ENCODE peak calls at places on chromosome 21, in five cellular contexts. One of them, this sample, is unnamed. For H3K4me1 and H3K36me3, the result is how much of the 10 kb centered on the place peaks cover.

GRCh38 chr21:27132270-27132669 is 165.4 kb upstream of the ADAMTS5 start:
- DNase-seq in mucosa of descending colon: no peak
- DNase-seq in BE2C: no peak
- DNase-seq in left ventricle myocardium inferior: no peak
- DNase-seq in K562: no peak
- DNase-seq in this sample: no peak

GRCh38 chr21:40155563-40155962 is 288.3 kb downstream of the PCP4 start:
- DNase-seq in mucosa of descending colon: no peak
- DNase-seq in BE2C: no peak
- DNase-seq in left ventricle myocardium inferior: no peak
- DNase-seq in K562: no peak
- DNase-seq in this sample: no peak

GRCh38 chr21:19475525-19475924 is 1071.9 kb upstream of the TMPRSS15 start:
- DNase-seq in mucosa of descending colon: no peak
- DNase-seq in BE2C: no peak
- DNase-seq in left ventricle myocardium inferior: no peak
- DNase-seq in K562: no peak
- DNase-seq in this sample: no peak

GRCh38 chr21:21973806-21974205 is 975.6 kb downstream of the NCAM2 start:
- DNase-seq in mucosa of descending colon: no peak
- DNase-seq in BE2C: no peak
- DNase-seq in left ventricle myocardium inferior: no peak
- DNase-seq in K562: no peak
- DNase-seq in this sample: no peak

GRCh38 chr21:34574984-34575529 is 39.9 kb downstream of the RCAN1 start:
- DNase-seq in mucosa of descending colon: no peak
- DNase-seq in BE2C: no peak
- DNase-seq in left ventricle myocardium inferior: no peak
- DNase-seq in K562: no peak
- DNase-seq in this sample: no peak

GRCh38 chr21:38136201-38136600 is 120.6 kb upstream of the KCNJ15 start:
- DNase-seq in mucosa of descending colon: no peak
- DNase-seq in BE2C: no peak
- DNase-seq in left ventricle myocardium inferior: no peak
- DNase-seq in K562: no peak
- DNase-seq in this sample: no peak

GRCh38 chr21:35819134-35819533 is 241.2 kb downstream of the SETD4 start:
- DNase-seq in mucosa of descending colon: no peak
- DNase-seq in BE2C: no peak
- DNase-seq in left ventricle myocardium inferior: no peak
- DNase-seq in K562: no peak
- DNase-seq in this sample: no peak

GRCh38 chr21:38958940-38959685 is 153.4 kb downstream of the ETS2 start:
- DNase-seq in mucosa of descending colon: peak
- DNase-seq in BE2C: no peak
- DNase-seq in left ventricle myocardium inferior: no peak
- DNase-seq in K562: no peak
- DNase-seq in this sample: peak

GRCh38 chr21:39232926-39233325 is 49.7 kb upstream of the PSMG1 start:
- DNase-seq in mucosa of descending colon: no peak
- DNase-seq in BE2C: no peak
- DNase-seq in left ventricle myocardium inferior: no peak
- DNase-seq in K562: no peak
- DNase-seq in this sample: no peak

GRCh38 chr21:44752701-44753235 is 41.4 kb upstream of the TSPEAR start:
- DNase-seq in mucosa of descending colon: no peak
- DNase-seq in BE2C: no peak
- DNase-seq in left ventricle myocardium inferior: no peak
- DNase-seq in K562: no peak
- DNase-seq in this sample: no peak

GRCh38 chr21:35478096-35479080 is 429.3 kb upstream of the RUNX1 start:
- DNase-seq in mucosa of descending colon: no peak
- DNase-seq in BE2C: no peak
- DNase-seq in left ventricle myocardium inferior: no peak
- DNase-seq in K562: no peak
- DNase-seq in this sample: no peak

GRCh38 chr21:38679531-38679930 is 126.2 kb upstream of the ETS2 start:
- DNase-seq in mucosa of descending colon: no peak
- DNase-seq in BE2C: no peak
- DNase-seq in left ventricle myocardium inferior: no peak
- DNase-seq in K562: no peak
- DNase-seq in this sample: no peak

GRCh38 chr21:44390886-44391285 is 37.5 kb downstream of the TRPM2 start:
- DNase-seq in mucosa of descending colon: no peak
- DNase-seq in BE2C: no peak
- DNase-seq in left ventricle myocardium inferior: no peak
- DNase-seq in K562: no peak
- DNase-seq in this sample: no peak

GRCh38 chr21:43727571-43728466 is 8.9 kb downstream of the PDXK start:
- DNase-seq in mucosa of descending colon: no peak
- DNase-seq in BE2C: no peak
- DNase-seq in left ventricle myocardium inferior: peak
- DNase-seq in K562: peak
- DNase-seq in this sample: peak

GRCh38 chr21:44306926-44307687 is 7.3 kb downstream of the PFKL start:
- DNase-seq in mucosa of descending colon: no peak
- DNase-seq in BE2C: no peak
- DNase-seq in left ventricle myocardium inferior: no peak
- DNase-seq in K562: no peak
- DNase-seq in this sample: no peak

GRCh38 chr21:35428489-35428888 is 379.4 kb upstream of the RUNX1 start:
- DNase-seq in mucosa of descending colon: no peak
- DNase-seq in BE2C: no peak
- DNase-seq in left ventricle myocardium inferior: peak
- DNase-seq in K562: no peak
- DNase-seq in this sample: peak

GRCh38 chr21:38921511-38922215 is 115.9 kb downstream of the ETS2 start:
- DNase-seq in mucosa of descending colon: peak
- DNase-seq in BE2C: no peak
- DNase-seq in left ventricle myocardium inferior: no peak
- DNase-seq in K562: no peak
- DNase-seq in this sample: no peak

GRCh38 chr21:40179167-40179566 is 311.9 kb downstream of the PCP4 start:
- DNase-seq in mucosa of descending colon: no peak
- DNase-seq in BE2C: no peak
- DNase-seq in left ventricle myocardium inferior: no peak
- DNase-seq in K562: no peak
- DNase-seq in this sample: no peak

GRCh38 chr21:42636931-42637601 is 16.4 kb upstream of the PDE9A start:
- DNase-seq in mucosa of descending colon: no peak
- DNase-seq in BE2C: no peak
- DNase-seq in left ventricle myocardium inferior: no peak
- DNase-seq in K562: no peak
- DNase-seq in this sample: no peak

GRCh38 chr21:30839304-30839703 is 9.7 kb upstream of the KRTAP7-1 start:
- DNase-seq in mucosa of descending colon: no peak
- DNase-seq in BE2C: peak
- DNase-seq in left ventricle myocardium inferior: no peak
- DNase-seq in K562: peak
- DNase-seq in this sample: no peak

GRCh38 chr21:39867198-39867650 is at the start of gene PCP4:
- DNase-seq in mucosa of descending colon: peak
- DNase-seq in BE2C: peak
- DNase-seq in left ventricle myocardium inferior: no peak
- DNase-seq in K562: peak
- DNase-seq in this sample: no peak

GRCh38 chr21:34614693-34615486 is at the start of gene RCAN1:
- DNase-seq in mucosa of descending colon: peak
- DNase-seq in BE2C: peak
- DNase-seq in left ventricle myocardium inferior: peak
- DNase-seq in K562: peak
- DNase-seq in this sample: peak

GRCh38 chr21:39581414-39581813 is 31.3 kb upstream of the B3GALT5 start:
- DNase-seq in mucosa of descending colon: no peak
- DNase-seq in BE2C: no peak
- DNase-seq in left ventricle myocardium inferior: no peak
- DNase-seq in K562: peak
- DNase-seq in this sample: no peak

GRCh38 chr21:36004441-36004840 is 55.9 kb downstream of the SETD4 start:
- DNase-seq in mucosa of descending colon: no peak
- DNase-seq in BE2C: no peak
- DNase-seq in left ventricle myocardium inferior: no peak
- DNase-seq in K562: peak
- DNase-seq in this sample: no peak

GRCh38 chr21:38268859-38269566 is 12.2 kb downstream of the KCNJ15 start:
- DNase-seq in mucosa of descending colon: no peak
- DNase-seq in BE2C: no peak
- DNase-seq in left ventricle myocardium inferior: no peak
- DNase-seq in K562: no peak
- DNase-seq in this sample: no peak

GRCh38 chr21:45278156-45278911 is 9.4 kb downstream of the POFUT2 start:
- DNase-seq in mucosa of descending colon: no peak
- DNase-seq in BE2C: no peak
- DNase-seq in left ventricle myocardium inferior: no peak
- DNase-seq in K562: no peak
- DNase-seq in this sample: no peak

GRCh38 chr21:26948194-26948593 is 18.7 kb downstream of the ADAMTS5 start:
- DNase-seq in mucosa of descending colon: no peak
- DNase-seq in BE2C: no peak
- DNase-seq in left ventricle myocardium inferior: no peak
- DNase-seq in K562: no peak
- DNase-seq in this sample: no peak

GRCh38 chr21:43658769-43659135 is 536 bp downstream of the HSF2BP start:
- DNase-seq in mucosa of descending colon: no peak
- DNase-seq in BE2C: no peak
- DNase-seq in left ventricle myocardium inferior: peak
- DNase-seq in K562: no peak
- DNase-seq in this sample: no peak

GRCh38 chr21:38768385-38769071 is 37.2 kb upstream of the ETS2 start:
- DNase-seq in mucosa of descending colon: no peak
- DNase-seq in BE2C: no peak
- DNase-seq in left ventricle myocardium inferior: no peak
- DNase-seq in K562: peak
- DNase-seq in this sample: no peak

GRCh38 chr21:28516996-28517592 is 475.6 kb downstream of the LTN1 start:
- DNase-seq in mucosa of descending colon: peak
- DNase-seq in BE2C: peak
- DNase-seq in left ventricle myocardium inferior: peak
- DNase-seq in K562: no peak
- DNase-seq in this sample: peak

GRCh38 chr21:41612674-41613250 is 104.8 kb upstream of the TMPRSS2 start:
- DNase-seq in mucosa of descending colon: peak
- DNase-seq in BE2C: peak
- DNase-seq in left ventricle myocardium inferior: peak
- DNase-seq in K562: peak
- DNase-seq in this sample: peak

GRCh38 chr21:41611441-41611840 is 103.5 kb upstream of the TMPRSS2 start:
- DNase-seq in mucosa of descending colon: no peak
- DNase-seq in BE2C: no peak
- DNase-seq in left ventricle myocardium inferior: no peak
- DNase-seq in K562: no peak
- DNase-seq in this sample: no peak

GRCh38 chr21:41614456-41615010 is 106.6 kb upstream of the TMPRSS2 start:
- DNase-seq in mucosa of descending colon: no peak
- DNase-seq in BE2C: no peak
- DNase-seq in left ventricle myocardium inferior: no peak
- DNase-seq in K562: no peak
- DNase-seq in this sample: no peak

GRCh38 chr21:41611966-41612606 is 104.1 kb upstream of the TMPRSS2 start:
- DNase-seq in mucosa of descending colon: peak
- DNase-seq in BE2C: no peak
- DNase-seq in left ventricle myocardium inferior: no peak
- DNase-seq in K562: peak
- DNase-seq in this sample: no peak

GRCh38 chr21:41613421-41613998 is 105.6 kb upstream of the TMPRSS2 start:
- DNase-seq in mucosa of descending colon: no peak
- DNase-seq in BE2C: peak
- DNase-seq in left ventricle myocardium inferior: no peak
- DNase-seq in K562: no peak
- DNase-seq in this sample: no peak
- H3K4me1 ChIP-seq in mucosa of descending colon: under half
- H3K4me1 ChIP-seq in BE2C: under half
- H3K4me1 ChIP-seq in left ventricle myocardium inferior: under half
- H3K4me1 ChIP-seq in K562: under half
- H3K4me1 ChIP-seq in this sample: under half

GRCh38 chr21:46368533-46369285 is 44.8 kb downstream of the PCNT start:
- DNase-seq in mucosa of descending colon: peak
- DNase-seq in BE2C: no peak
- DNase-seq in left ventricle myocardium inferior: no peak
- DNase-seq in K562: no peak
- DNase-seq in this sample: no peak

GRCh38 chr21:46366561-46366960 is 42.6 kb downstream of the PCNT start:
- DNase-seq in mucosa of descending colon: no peak
- DNase-seq in BE2C: no peak
- DNase-seq in left ventricle myocardium inferior: no peak
- DNase-seq in K562: no peak
- DNase-seq in this sample: no peak

GRCh38 chr21:46366966-46367365 is 43.0 kb downstream of the PCNT start:
- DNase-seq in mucosa of descending colon: no peak
- DNase-seq in BE2C: no peak
- DNase-seq in left ventricle myocardium inferior: no peak
- DNase-seq in K562: no peak
- DNase-seq in this sample: no peak

GRCh38 chr21:46363698-46364097 is 39.7 kb downstream of the PCNT start:
- DNase-seq in mucosa of descending colon: no peak
- DNase-seq in BE2C: no peak
- DNase-seq in left ventricle myocardium inferior: no peak
- DNase-seq in K562: no peak
- DNase-seq in this sample: no peak

GRCh38 chr21:46366091-46366490 is 42.1 kb downstream of the PCNT start:
- DNase-seq in mucosa of descending colon: no peak
- DNase-seq in BE2C: no peak
- DNase-seq in left ventricle myocardium inferior: no peak
- DNase-seq in K562: no peak
- DNase-seq in this sample: no peak
- H3K36me3 ChIP-seq in mucosa of descending colon: under half
- H3K36me3 ChIP-seq in BE2C: under half
- H3K36me3 ChIP-seq in left ventricle myocardium inferior: half or more
- H3K36me3 ChIP-seq in K562: half or more
- H3K36me3 ChIP-seq in this sample: under half

DNA sequence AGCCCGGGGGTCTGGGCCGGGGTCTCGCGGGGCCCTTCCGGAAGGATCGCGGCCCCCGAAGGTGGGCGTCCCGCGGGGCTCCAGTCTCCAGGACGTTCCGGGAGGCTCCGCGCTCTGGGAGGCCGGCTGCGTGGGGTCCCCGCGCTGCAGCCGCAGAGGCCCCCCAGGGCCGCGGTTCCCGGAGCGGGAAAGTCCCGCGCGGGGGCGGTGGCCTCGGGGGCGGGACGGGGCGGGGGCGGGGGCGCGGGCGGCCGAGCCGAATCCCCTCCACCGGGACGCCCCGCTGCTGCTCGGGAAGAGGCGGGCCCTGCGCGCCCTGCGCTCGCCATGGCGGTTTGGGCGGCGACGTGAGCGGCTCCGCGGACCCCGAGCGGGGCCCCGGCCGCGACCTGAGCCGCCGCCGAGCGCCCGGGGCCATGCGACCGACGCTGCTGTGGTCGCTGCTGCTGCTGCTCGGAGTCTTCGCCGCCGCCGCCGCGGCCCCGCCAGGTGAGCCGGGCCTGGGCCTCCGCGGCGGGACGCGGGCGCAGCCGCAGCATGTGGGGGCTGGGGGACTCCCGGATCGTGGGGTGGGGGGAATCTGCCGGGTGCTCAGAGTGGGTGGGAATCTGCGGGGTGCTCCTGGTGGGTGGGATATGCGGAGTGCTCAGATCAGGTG is at the start of gene IFNGR2:
- DNase-seq in mucosa of descending colon: peak
- DNase-seq in BE2C: peak
- DNase-seq in left ventricle myocardium inferior: peak
- DNase-seq in K562: peak
- DNase-seq in this sample: peak
- H3K4me1 ChIP-seq in mucosa of descending colon: under half
- H3K4me1 ChIP-seq in BE2C: under half
- H3K4me1 ChIP-seq in left ventricle myocardium inferior: under half
- H3K4me1 ChIP-seq in K562: under half
- H3K4me1 ChIP-seq in this sample: under half

GRCh38 chr21:14989359-14989758 is 75.4 kb downstream of the NRIP1 start:
- DNase-seq in mucosa of descending colon: no peak
- DNase-seq in BE2C: peak
- DNase-seq in left ventricle myocardium inferior: peak
- DNase-seq in K562: no peak
- DNase-seq in this sample: peak
- H3K36me3 ChIP-seq in mucosa of descending colon: under half
- H3K36me3 ChIP-seq in BE2C: under half
- H3K36me3 ChIP-seq in left ventricle myocardium inferior: under half
- H3K36me3 ChIP-seq in K562: under half
- H3K36me3 ChIP-seq in this sample: under half